ENCODE peak calls at places on chromosomes 11 and 22, in five cellular contexts. D is HAP-1, Q is epithelial cell of proximal tubule, K is iPS-NIHi11, P is NCI-H1694. G is an unnamed sample.

GRCh38 chr11:76553554-76554476 is 109.0 kb downstream of the EMSY start:
- DNase-seq in D (no peak), Q (no peak), K (no peak), P (no peak), G (no peak)

GRCh38 chr11:65491163-65491465 is 7.7 kb upstream of the MALAT1 start:
- DNase-seq in D (no peak), Q (no peak), K (no peak), P (no peak), G (no peak)

GRCh38 chr11:78188809-78189724 is at the start of gene USP35:
- DNase-seq in D (no peak), Q (no peak), K (no peak), P (no peak), G (no peak)

GRCh38 chr11:43825217-43825816 is 55.3 kb upstream of the ALKBH3 start:
- DNase-seq in D (peak), Q (no peak), K (peak), P (peak), G (no peak)

GRCh38 chr11:115820026-115820425 is 315.8 kb upstream of the CADM1 start:
- DNase-seq in D (no peak), Q (no peak), K (no peak), P (no peak), G (no peak)

GRCh38 chr11:12888525-12889158 is 120.5 kb upstream of the RASSF10 start:
- DNase-seq in D (peak), Q (peak), K (peak), P (peak), G (peak)

GRCh38 chr11:77113382-77114088 is 10.9 kb downstream of the OMP start:
- DNase-seq in D (no peak), Q (no peak), K (peak), P (peak), G (no peak)

GRCh38 chr11:65649656-65650546 is 12.0 kb downstream of the SIPA1 start:
- DNase-seq in D (no peak), Q (no peak), K (no peak), P (no peak), G (no peak)

GRCh38 chr11:88175004-88175706 is at the start of gene RAB38:
- DNase-seq in D (peak), Q (no peak), K (peak), P (no peak), G (peak)

GRCh38 chr22:37021710-37022482 is 2.4 kb downstream of the MPST start:
- DNase-seq in D (no peak), Q (no peak), K (peak), P (no peak), G (no peak)

GRCh38 chr11:111851636-111852035 is 19.7 kb downstream of the ALG9 start:
- DNase-seq in D (no peak), Q (no peak), K (no peak), P (no peak), G (no peak)

GRCh38 chr11:120172054-120172881 is 34.4 kb upstream of the TRIM29 start:
- DNase-seq in D (peak), Q (no peak), K (peak), P (no peak), G (peak)

GRCh38 chr11:72613450-72613849 is 60.8 kb downstream of the PDE2A start:
- DNase-seq in D (no peak), Q (no peak), K (no peak), P (no peak), G (no peak)

GRCh38 chr11:2369320-2369719 is 7.8 kb upstream of the CD81 start:
- DNase-seq in D (no peak), Q (no peak), K (no peak), P (no peak), G (no peak)

GRCh38 chr11:115869780-115870431 is 365.7 kb upstream of the CADM1 start:
- DNase-seq in D (peak), Q (no peak), K (peak), P (peak), G (peak)

GRCh38 chr11:33778682-33779081 is 4.4 kb upstream of the FBXO3 start:
- DNase-seq in D (peak), Q (no peak), K (no peak), P (peak), G (no peak)

GRCh38 chr11:61754534-61755482 is 2.4 kb downstream of the MYRF start:
- DNase-seq in D (no peak), Q (no peak), K (no peak), P (no peak), G (no peak)

GRCh38 chr11:64742940-64743590 is 877 bp downstream of the RASGRP2 start:
- DNase-seq in D (no peak), Q (no peak), K (peak), P (no peak), G (no peak)

GRCh38 chr11:57453543-57454177 is 6.7 kb upstream of the RTN4RL2 start:
- DNase-seq in D (no peak), Q (no peak), K (no peak), P (no peak), G (peak)

GRCh38 chr11:59175104-59175503 is 3.2 kb downstream of the DTX4 start:
- DNase-seq in D (peak), Q (no peak), K (no peak), P (no peak), G (no peak)

GRCh38 chr11:123180166-123180565 is 14.9 kb downstream of the CLMP start:
- DNase-seq in D (no peak), Q (no peak), K (no peak), P (no peak), G (no peak)

GRCh38 chr22:42595434-42595833 is 19.2 kb downstream of the POLDIP3 start:
- DNase-seq in D (no peak), Q (no peak), K (no peak), P (no peak), G (no peak)

GRCh38 chr11:110128161-110128560 is 35.0 kb downstream of the ZC3H12C start:
- DNase-seq in D (peak), Q (no peak), K (peak), P (no peak), G (no peak)

GRCh38 chr22:35349704-35350538 is 31.0 kb upstream of the HMOX1 start:
- DNase-seq in D (no peak), Q (no peak), K (no peak), P (no peak), G (peak)

GRCh38 chr11:86588566-86589090 is 83.8 kb downstream of the ME3 start:
- DNase-seq in D (peak), Q (peak), K (peak), P (no peak), G (peak)

GRCh38 chr11:66032962-66033735 is 6.9 kb upstream of the CATSPER1 start:
- DNase-seq in D (no peak), Q (no peak), K (no peak), P (no peak), G (no peak)

GRCh38 chr11:97428247-97428646 is 1038.4 kb downstream of the JRKL start:
- DNase-seq in D (no peak), Q (no peak), K (no peak), P (no peak), G (no peak)

GRCh38 chr22:37726240-37726887 is 29.5 kb downstream of the TRIOBP start:
- DNase-seq in D (no peak), Q (no peak), K (peak), P (no peak), G (no peak)

GRCh38 chr11:16958833-16959232 is 55.4 kb downstream of the PLEKHA7 start:
- DNase-seq in D (no peak), Q (no peak), K (no peak), P (no peak), G (peak)

GRCh38 chr11:30018443-30018842 is 1.6 kb upstream of the KCNA4 start:
- DNase-seq in D (no peak), Q (no peak), K (peak), P (no peak), G (no peak)

GRCh38 chr11:116642902-116643301 is 129.9 kb downstream of the BUD13 start:
- DNase-seq in D (no peak), Q (no peak), K (no peak), P (no peak), G (no peak)

GRCh38 chr22:38238519-38239051 is 34.2 kb downstream of the TMEM184B start:
- DNase-seq in D (no peak), Q (no peak), K (no peak), P (no peak), G (no peak)

GRCh38 chr11:125591659-125592304 is 870 bp upstream of the STT3A start:
- DNase-seq in D (no peak), Q (no peak), K (peak), P (no peak), G (peak)

GRCh38 chr11:130449246-130449990 is 973 bp downstream of the ADAMTS15 start:
- DNase-seq in D (no peak), Q (no peak), K (peak), P (no peak), G (no peak)

GRCh38 chr11:121104223-121104831 is 3.3 kb downstream of the TECTA start:
- DNase-seq in D (no peak), Q (no peak), K (peak), P (no peak), G (no peak)

GRCh38 chr22:48742556-48743343 is 1084.9 kb downstream of the BRD1 start:
- DNase-seq in D (no peak), Q (no peak), K (no peak), P (no peak), G (no peak)

GRCh38 chr11:86575208-86575855 is 97.1 kb downstream of the ME3 start:
- DNase-seq in D (no peak), Q (no peak), K (no peak), P (no peak), G (no peak)

GRCh38 chr11:131690776-131691557 is 320.6 kb downstream of the NTM start:
- DNase-seq in D (no peak), Q (no peak), K (no peak), P (no peak), G (no peak)

GRCh38 chr11:35009191-35009940 is 92.9 kb downstream of the PDHX start:
- DNase-seq in D (no peak), Q (peak), K (peak), P (no peak), G (no peak)